ENCODE peak calls at places on chromosomes 12 and 14, in four cellular contexts. One of them, this sample, is unnamed.
A peak's percentile ranks its signal among the peaks of the same experiment; 100 is the strongest.

GRCh38 chr12:123916729-123917128 is 55.9 kb downstream of the CCDC92 start:
- DNase-seq in putamen: no peak
- DNase-seq in DMS 273 treated with DMSO at 0.1 percent for 48 hours: no peak
- DNase-seq in NCI-H2081: no peak
- DNase-seq in this sample: no peak

GRCh38 chr14:101628471-101628966 is 67.2 kb downstream of the DIO3 start:
- DNase-seq in putamen: peak; percentile 73
- DNase-seq in DMS 273 treated with DMSO at 0.1 percent for 48 hours: peak; percentile 29
- DNase-seq in NCI-H2081: peak; percentile 74
- DNase-seq in this sample: peak; percentile 89

GRCh38 chr12:110666892-110667291 is 22.0 kb downstream of the HVCN1 start:
- DNase-seq in NCI-H2081: no peak
- DNase-seq in DMS 273 treated with DMSO at 0.1 percent for 48 hours: no peak
- DNase-seq in putamen: no peak
- DNase-seq in this sample: no peak

GRCh38 chr12:3168775-3169221 is 91.6 kb downstream of the TSPAN9 start:
- DNase-seq in DMS 273 treated with DMSO at 0.1 percent for 48 hours: no peak
- DNase-seq in NCI-H2081: no peak
- DNase-seq in putamen: no peak
- DNase-seq in this sample: no peak

GRCh38 chr14:69004731-69005431 is 25.8 kb upstream of the ACTN1 start:
- DNase-seq in putamen: no peak
- DNase-seq in DMS 273 treated with DMSO at 0.1 percent for 48 hours: no peak
- DNase-seq in NCI-H2081: no peak
- DNase-seq in this sample: no peak

GRCh38 chr14:105439179-105439578 is 19.6 kb downstream of the MTA1 start:
- DNase-seq in DMS 273 treated with DMSO at 0.1 percent for 48 hours: no peak
- DNase-seq in NCI-H2081: no peak
- DNase-seq in putamen: no peak
- DNase-seq in this sample: no peak

GRCh38 chr12:51246254-51246853 is 7.7 kb downstream of the DAZAP2 start:
- DNase-seq in putamen: no peak
- DNase-seq in DMS 273 treated with DMSO at 0.1 percent for 48 hours: no peak
- DNase-seq in NCI-H2081: no peak
- DNase-seq in this sample: no peak

GRCh38 chr12:133236556-133236955 is 879 bp upstream of the ANHX start:
- DNase-seq in NCI-H2081: no peak
- DNase-seq in putamen: no peak
- DNase-seq in DMS 273 treated with DMSO at 0.1 percent for 48 hours: no peak
- DNase-seq in this sample: no peak